ENCODE peak calls at places on chromosome 20, in ten cellular contexts. S is SK-MEL-5; M is stimulated activated CD4-positive, alpha-beta T cell treated with anti-CD3 and anti-CD28 coated beads, Interleukin-4, amount 100 ng/mL, for 24 hours; G is SW480; C is body of pancreas; L is uterus; F is fibroblast of the aortic adventitia; B is MM.1S; Y is mucosa of descending colon; Z is CD8-positive, alpha-beta T cell. W is an unnamed sample.

GRCh38 chr20:57611605-57612311 is 8.5 kb downstream of the ZBP1 start:
- DNase-seq in S (peak; percentile 38), M (no peak), G (peak; percentile 79), C (peak; percentile 46), L (no peak), F (no peak), B (no peak), Y (no peak), Z (no peak), W (no peak)

GRCh38 chr20:37319120-37319717 is 26.7 kb upstream of the SRC start:
- DNase-seq in S (no peak), M (no peak), G (peak; percentile 39), C (no peak), L (no peak), F (peak; percentile 48), B (no peak), Y (no peak), Z (no peak), W (no peak)

GRCh38 chr20:62914970-62915457 is 11.3 kb downstream of the DIDO1 start:
- DNase-seq in S (peak; percentile 61), M (no peak), G (peak; percentile 43), C (peak; percentile 66), L (no peak), F (peak; percentile 33), B (no peak), Y (no peak), Z (no peak), W (peak; percentile 77)

GRCh38 chr20:36093025-36093803 is 61.3 kb upstream of the EPB41L1 start:
- DNase-seq in S (no peak), M (peak; percentile 45), G (peak; percentile 80), C (peak; percentile 79), L (peak; percentile 29), F (no peak), B (no peak), Y (peak; percentile 78), Z (no peak), W (no peak)

GRCh38 chr20:38115205-38115604 is 49.9 kb downstream of the TGM2 start:
- DNase-seq in S (no peak), M (no peak), G (no peak), C (no peak), L (no peak), F (no peak), B (no peak), Y (no peak), Z (no peak), W (no peak)

GRCh38 chr20:52003415-52003814 is 188.2 kb downstream of the ZFP64 start:
- DNase-seq in S (no peak), M (no peak), G (no peak), C (no peak), L (no peak), F (no peak), B (no peak), Y (no peak), Z (no peak), W (no peak)

GRCh38 chr20:45946149-45946970 is 11.9 kb downstream of the PCIF1 start:
- DNase-seq in S (no peak), M (peak; percentile 36), G (peak; percentile 43), C (peak; percentile 95), L (no peak), F (peak; percentile 80), B (no peak), Y (no peak), Z (peak; percentile 55), W (peak; percentile 97)

GRCh38 chr20:14445310-14445709 is 107.9 kb upstream of the FLRT3 start:
- DNase-seq in S (no peak), M (no peak), G (no peak), C (no peak), L (no peak), F (peak; percentile 47), B (no peak), Y (no peak), Z (no peak), W (no peak)

GRCh38 chr20:37714973-37715657 is 21.3 kb downstream of the CTNNBL1 start:
- DNase-seq in S (peak; percentile 70), M (no peak), G (no peak), C (no peak), L (no peak), F (no peak), B (no peak), Y (no peak), Z (no peak), W (no peak)

GRCh38 chr20:5081196-5081595 is 38.6 kb downstream of the PCNA start:
- DNase-seq in S (peak; percentile 99), M (no peak), G (no peak), C (no peak), L (no peak), F (no peak), B (no peak), Y (no peak), Z (no peak), W (no peak)

GRCh38 chr20:4802522-4802921 is 80.8 kb downstream of the PRND start:
- DNase-seq in S (no peak), M (no peak), G (no peak), C (no peak), L (no peak), F (no peak), B (no peak), Y (no peak), Z (no peak), W (no peak)

GRCh38 chr20:35575958-35576357 is 34.1 kb downstream of the ERGIC3 start:
- DNase-seq in S (no peak), M (no peak), G (no peak), C (no peak), L (no peak), F (no peak), B (no peak), Y (peak; percentile 97), Z (no peak), W (peak; percentile 62)

GRCh38 chr20:5862703-5863039 is 87.7 kb downstream of the TRMT6 start:
- DNase-seq in S (no peak), M (no peak), G (no peak), C (no peak), L (no peak), F (no peak), B (no peak), Y (no peak), Z (no peak), W (no peak)

GRCh38 chr20:22523499-22524392 is 60.6 kb downstream of the FOXA2 start:
- DNase-seq in S (no peak), M (no peak), G (peak; percentile 78), C (peak; percentile 85), L (no peak), F (no peak), B (no peak), Y (peak; percentile 67), Z (no peak), W (peak; percentile 99)

GRCh38 chr20:45997187-45997586 is 11.5 kb upstream of the MMP9 start:
- DNase-seq in S (no peak), M (no peak), G (no peak), C (no peak), L (no peak), F (no peak), B (no peak), Y (no peak), Z (no peak), W (no peak)

GRCh38 chr20:14521436-14521835 is 184.0 kb upstream of the FLRT3 start:
- DNase-seq in S (no peak), M (no peak), G (no peak), C (no peak), L (no peak), F (no peak), B (no peak), Y (no peak), Z (no peak), W (no peak)

GRCh38 chr20:32539817-32540675 is 45.1 kb downstream of the NOL4L start:
- DNase-seq in S (no peak), M (peak; percentile 73), G (no peak), C (peak; percentile 30), L (no peak), F (no peak), B (peak; percentile 59), Y (peak; percentile 53), Z (peak; percentile 65), W (peak; percentile 71)

GRCh38 chr20:37615507-37616425 is 78.1 kb upstream of the CTNNBL1 start:
- DNase-seq in S (peak; percentile 67), M (peak; percentile 69), G (peak; percentile 53), C (peak; percentile 55), L (no peak), F (no peak), B (peak; percentile 37), Y (peak; percentile 71), Z (peak; percentile 42), W (peak; percentile 62)